ENCODE peak calls at places on chromosome 2, in eight cellular contexts. L, W, Y, A, J, E, R and V are unnamed samples.

GRCh38 chr2:201579536-201579935 is 63.8 kb downstream of the TMEM237 start:
- DNase-seq in Y (no peak), J (no peak), A (peak; percentile 66), W (no peak), E (no peak), L (no peak), R (peak; percentile 43), V (no peak)

GRCh38 chr2:161965994-161966393 is 108.0 kb downstream of the DPP4 start:
- DNase-seq in R (no peak), W (no peak), L (peak; percentile 49), Y (no peak), J (no peak), A (no peak), E (no peak), V (no peak)

GRCh38 chr2:130371723-130372054 is 15.8 kb downstream of the PTPN18 start:
- DNase-seq in L (peak; percentile 44), E (peak; percentile 30), R (no peak), Y (peak; percentile 56), W (no peak), J (no peak), A (no peak), V (no peak)

GRCh38 chr2:240988146-240988545 is 10.3 kb upstream of the SNED1 start:
- DNase-seq in E (no peak), J (no peak), W (no peak), R (no peak), Y (no peak), L (no peak), A (peak; percentile 44), V (no peak)

GRCh38 chr2:236236559-236237450 is 27.4 kb downstream of the ASB18 start:
- DNase-seq in R (no peak), E (no peak), J (no peak), A (no peak), Y (no peak), L (no peak), W (no peak), V (peak; percentile 21)

GRCh38 chr2:48070415-48070814 is 164.1 kb upstream of the FBXO11 start:
- DNase-seq in L (peak; percentile 32), R (no peak), J (no peak), W (no peak), E (no peak), Y (no peak), A (no peak), V (no peak)

GRCh38 chr2:191013617-191013875 is 425 bp downstream of the STAT1 start:
- DNase-seq in E (peak; percentile 14), W (no peak), L (no peak), Y (no peak), A (peak; percentile 30), R (no peak), J (no peak), V (no peak)

GRCh38 chr2:239379641-239380170 is 21.1 kb downstream of the HDAC4 start:
- DNase-seq in A (no peak), W (no peak), Y (no peak), R (no peak), L (no peak), E (no peak), J (no peak), V (no peak)

GRCh38 chr2:235352541-235352940 is 141.3 kb upstream of the AGAP1 start:
- DNase-seq in J (no peak), E (no peak), L (no peak), Y (no peak), W (no peak), R (no peak), A (no peak), V (no peak)

GRCh38 chr2:130252880-130253645 is 54.8 kb upstream of the TUBA3E start:
- DNase-seq in A (peak; percentile 45), R (no peak), L (no peak), J (no peak), Y (no peak), E (no peak), W (no peak), V (no peak)

GRCh38 chr2:86412007-86412406 is 29.2 kb upstream of the KDM3A start:
- DNase-seq in W (no peak), L (no peak), J (no peak), E (no peak), R (no peak), A (no peak), Y (no peak), V (no peak)

GRCh38 chr2:160574472-160575140 is 81.0 kb upstream of the RBMS1 start:
- DNase-seq in W (no peak), A (peak; percentile 89), J (no peak), L (peak; percentile 85), R (peak; percentile 47), E (peak; percentile 2), Y (no peak), V (no peak)